ENCODE peak calls at places on chromosomes 11 and 22, in six cellular contexts. H is SK-N-SH, A is A549, T is K562, D is HepG2, K is GM12878. C is an unnamed sample.
A peak's percentile ranks its signal among the peaks of the same experiment; 100 is the strongest.

GRCh38 chr22:35961480-35961902 is 67.1 kb downstream of the RBFOX2 start:
- DNase-seq in H (peak; percentile 58), A (peak; percentile 7), T (no peak), D (no peak), K (no peak), C (peak; percentile 90)

GRCh38 chr11:3022982-3023381 is 30.9 kb upstream of the NAP1L4 start:
- DNase-seq in H (no peak), A (no peak), T (no peak), D (no peak), K (no peak), C (peak; percentile 49)

GRCh38 chr11:18723991-18724390 is 2.0 kb downstream of the IGSF22 start:
- DNase-seq in H (no peak), A (no peak), T (no peak), D (no peak), K (no peak), C (no peak)

GRCh38 chr11:36211735-36212430 is 77.3 kb downstream of the COMMD9 start:
- DNase-seq in H (peak; percentile 69), A (no peak), T (no peak), D (no peak), K (no peak), C (no peak)

GRCh38 chr22:17130199-17130598 is 9.0 kb upstream of the TMEM121B start:
- DNase-seq in H (no peak), A (no peak), T (no peak), D (no peak), K (no peak), C (peak; percentile 34)

GRCh38 chr22:35477911-35478582 is 62.6 kb upstream of the RASD2 start:
- DNase-seq in H (peak; percentile 56), A (peak; percentile 38), T (peak; percentile 20), D (no peak), K (no peak), C (peak; percentile 91)

GRCh38 chr11:133191931-133192330 is 340.4 kb downstream of the OPCML start:
- DNase-seq in H (no peak), A (no peak), T (no peak), D (no peak), K (no peak), C (no peak)

GRCh38 chr11:9263840-9264380 is 1.2 kb downstream of the DENND5A start:
- DNase-seq in H (peak; percentile 39), A (peak; percentile 39), T (no peak), D (peak; percentile 43), K (peak; percentile 82), C (peak; percentile 30)

DNA sequence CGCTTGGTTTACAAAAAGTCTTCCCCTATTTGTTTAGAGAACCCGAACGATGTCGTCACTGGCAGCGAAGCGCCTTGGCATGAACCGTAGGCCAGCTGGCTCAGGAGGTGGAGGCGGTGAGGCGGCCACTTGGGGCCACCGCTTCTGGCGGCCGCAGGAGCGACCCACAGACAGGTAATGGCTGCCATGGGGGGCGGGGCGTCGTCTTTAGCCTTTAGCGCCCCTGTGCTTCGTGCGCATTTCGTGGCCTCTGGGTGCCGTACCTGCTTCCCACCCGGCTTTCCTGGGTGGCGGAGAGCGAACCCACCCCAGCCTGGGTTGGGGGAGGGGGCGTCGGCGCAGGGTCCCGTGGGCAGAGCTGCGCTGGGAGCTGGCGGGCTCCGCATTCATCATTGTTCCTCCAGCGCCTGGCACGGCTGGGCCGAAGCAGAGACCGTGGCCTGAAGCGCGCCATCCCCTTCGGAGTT is 470 bp upstream of the OSBP2 start:
- DNase-seq in H (peak; percentile 84), A (peak; percentile 47), T (no peak), D (no peak), K (no peak), C (peak; percentile 35)
- TF ChIP-seq SMC3 in H (no peak), A (no peak), T (no peak), D (no peak), K (no peak), C (no peak)

GRCh38 chr11:85685820-85686459 is at the start of gene CCDC89:
- DNase-seq in H (peak; percentile 79), A (no peak), T (no peak), D (peak; percentile 68), K (no peak), C (peak; percentile 99)
- TF ChIP-seq SMC3 in H (no peak), A (no peak), T (no peak), D (no peak), K (no peak), C (no peak)

GRCh38 chr22:30872282-30873041 is 96.1 kb downstream of the MORC2 start:
- DNase-seq in H (peak; percentile 15), A (no peak), T (peak; percentile 19), D (no peak), K (no peak), C (no peak)
- TF ChIP-seq SMC3 in H (no peak), A (no peak), T (no peak), D (no peak), K (no peak), C (no peak)

GRCh38 chr11:32113200-32113599 is 22.3 kb downstream of the RCN1 start:
- DNase-seq in H (no peak), A (no peak), T (no peak), D (no peak), K (no peak), C (no peak)

GRCh38 chr11:32113637-32114203 is 22.8 kb downstream of the RCN1 start:
- DNase-seq in H (no peak), A (no peak), T (no peak), D (no peak), K (no peak), C (no peak)

GRCh38 chr11:32118025-32118974 is 27.4 kb downstream of the RCN1 start:
- DNase-seq in H (no peak), A (no peak), T (no peak), D (peak; percentile 64), K (no peak), C (peak; percentile 80)

GRCh38 chr11:32116668-32117067 is 25.8 kb downstream of the RCN1 start:
- DNase-seq in H (no peak), A (no peak), T (no peak), D (no peak), K (no peak), C (no peak)

GRCh38 chr11:32115406-32115805 is 24.5 kb downstream of the RCN1 start:
- DNase-seq in H (no peak), A (no peak), T (no peak), D (no peak), K (no peak), C (no peak)
- TF ChIP-seq SMC3 in H (no peak), A (no peak), T (no peak), D (no peak), K (no peak), C (no peak)

DNA sequence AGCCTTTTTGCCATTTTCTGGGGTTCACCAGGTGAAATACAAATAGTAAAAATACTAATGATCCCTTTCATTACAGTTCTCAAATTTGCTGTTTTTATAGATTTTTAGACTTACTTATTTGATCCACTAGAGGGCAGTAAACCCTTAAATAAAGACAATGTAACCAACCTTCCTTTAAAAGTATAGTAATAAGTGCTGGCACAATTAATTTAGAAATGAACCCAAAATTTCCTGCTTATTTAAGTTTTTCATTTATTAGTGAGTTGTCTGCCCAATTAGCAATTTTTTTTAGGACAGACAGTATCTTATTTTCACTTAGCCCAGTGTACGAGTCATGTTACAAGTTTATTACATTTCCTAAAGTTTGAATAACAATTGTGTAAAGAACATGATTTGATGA is 4.7 kb downstream of the DDIAS start:
- DNase-seq in H (no peak), A (no peak), T (no peak), D (peak; percentile 26), K (no peak), C (peak; percentile 43)
- TF ChIP-seq SMC3 in H (peak; percentile 47), A (peak; percentile 67), T (peak; percentile 14), D (peak; percentile 49), K (peak; percentile 70), C (peak; percentile 61)

GRCh38 chr11:86981777-86982540 is 26.8 kb upstream of the FZD4 start:
- DNase-seq in H (no peak), A (no peak), T (no peak), D (no peak), K (no peak), C (no peak)

GRCh38 chr11:86978247-86978646 is 23.1 kb upstream of the FZD4 start:
- DNase-seq in H (no peak), A (no peak), T (no peak), D (no peak), K (no peak), C (no peak)

GRCh38 chr11:86977441-86978050 is 22.4 kb upstream of the FZD4 start:
- DNase-seq in H (no peak), A (no peak), T (no peak), D (no peak), K (no peak), C (no peak)

GRCh38 chr11:86980397-86980796 is 25.2 kb upstream of the FZD4 start:
- DNase-seq in H (no peak), A (no peak), T (no peak), D (no peak), K (no peak), C (no peak)

GRCh38 chr11:86978756-86979608 is 23.8 kb upstream of the FZD4 start:
- DNase-seq in H (peak; percentile 50), A (peak; percentile 38), T (peak; percentile 29), D (no peak), K (no peak), C (peak; percentile 65)
- TF ChIP-seq SMC3 in H (peak; percentile 56), A (peak; percentile 62), T (peak; percentile 49), D (peak; percentile 48), K (peak; percentile 73), C (peak; percentile 54)

GRCh38 chr11:5809122-5809519 is 397 bp downstream of the OR52N2 start:
- DNase-seq in H (no peak), A (no peak), T (no peak), D (no peak), K (no peak), C (no peak)
- TF ChIP-seq SMC3 in H (no peak), A (no peak), T (no peak), D (no peak), K (no peak), C (no peak)

GRCh38 chr11:70496591-70497535 is 98.5 kb downstream of the CTTN start:
- DNase-seq in H (no peak), A (no peak), T (no peak), D (no peak), K (no peak), C (no peak)
- TF ChIP-seq SMC3 in H (no peak), A (no peak), T (no peak), D (no peak), K (no peak), C (no peak)